ENCODE peak calls at places on chromosomes 11 and 22, in six cellular contexts. One of them, this sample, is unnamed.

GRCh38 chr22:23034621-23035556 is 35.4 kb upstream of the GNAZ start:
- DNase-seq in Peyer's patch: no peak
- DNase-seq in stimulated activated CD4-positive, alpha-beta T cell treated with anti-CD3 and anti-CD28 coated beads, Interleukin-4, amount 100 ng/mL, for 24 hours: no peak
- DNase-seq in DMS153: no peak
- DNase-seq in mesothelial cell of epicardium: no peak
- DNase-seq in COLO829: no peak
- DNase-seq in this sample: no peak

GRCh38 chr22:47322854-47323253 is 560.4 kb downstream of the TBC1D22A start:
- DNase-seq in mesothelial cell of epicardium: no peak
- DNase-seq in DMS153: peak
- DNase-seq in Peyer's patch: no peak
- DNase-seq in COLO829: no peak
- DNase-seq in stimulated activated CD4-positive, alpha-beta T cell treated with anti-CD3 and anti-CD28 coated beads, Interleukin-4, amount 100 ng/mL, for 24 hours: no peak
- DNase-seq in this sample: no peak

GRCh38 chr11:10390375-10390774 is 64.7 kb upstream of the AMPD3 start:
- DNase-seq in mesothelial cell of epicardium: no peak
- DNase-seq in stimulated activated CD4-positive, alpha-beta T cell treated with anti-CD3 and anti-CD28 coated beads, Interleukin-4, amount 100 ng/mL, for 24 hours: no peak
- DNase-seq in DMS153: no peak
- DNase-seq in Peyer's patch: no peak
- DNase-seq in COLO829: no peak
- DNase-seq in this sample: no peak

GRCh38 chr11:118565062-118565461 is 669 bp downstream of the IFT46 start:
- DNase-seq in mesothelial cell of epicardium: no peak
- DNase-seq in DMS153: no peak
- DNase-seq in COLO829: no peak
- DNase-seq in Peyer's patch: no peak
- DNase-seq in stimulated activated CD4-positive, alpha-beta T cell treated with anti-CD3 and anti-CD28 coated beads, Interleukin-4, amount 100 ng/mL, for 24 hours: no peak
- DNase-seq in this sample: no peak

GRCh38 chr22:20431520-20432237 is 5.9 kb downstream of the SCARF2 start:
- DNase-seq in DMS153: no peak
- DNase-seq in COLO829: no peak
- DNase-seq in mesothelial cell of epicardium: no peak
- DNase-seq in Peyer's patch: no peak
- DNase-seq in stimulated activated CD4-positive, alpha-beta T cell treated with anti-CD3 and anti-CD28 coated beads, Interleukin-4, amount 100 ng/mL, for 24 hours: no peak
- DNase-seq in this sample: no peak

GRCh38 chr22:45997077-45997774 is 20.3 kb upstream of the WNT7B start:
- DNase-seq in Peyer's patch: peak
- DNase-seq in DMS153: peak
- DNase-seq in mesothelial cell of epicardium: no peak
- DNase-seq in COLO829: peak
- DNase-seq in stimulated activated CD4-positive, alpha-beta T cell treated with anti-CD3 and anti-CD28 coated beads, Interleukin-4, amount 100 ng/mL, for 24 hours: no peak
- DNase-seq in this sample: peak

GRCh38 chr11:128891912-128892398 is 799 bp downstream of the KCNJ5 start:
- DNase-seq in Peyer's patch: no peak
- DNase-seq in stimulated activated CD4-positive, alpha-beta T cell treated with anti-CD3 and anti-CD28 coated beads, Interleukin-4, amount 100 ng/mL, for 24 hours: no peak
- DNase-seq in mesothelial cell of epicardium: no peak
- DNase-seq in DMS153: no peak
- DNase-seq in COLO829: no peak
- DNase-seq in this sample: no peak

GRCh38 chr11:65870706-65871681 is 1.6 kb downstream of the EFEMP2 start:
- DNase-seq in Peyer's patch: no peak
- DNase-seq in mesothelial cell of epicardium: no peak
- DNase-seq in COLO829: no peak
- DNase-seq in stimulated activated CD4-positive, alpha-beta T cell treated with anti-CD3 and anti-CD28 coated beads, Interleukin-4, amount 100 ng/mL, for 24 hours: no peak
- DNase-seq in DMS153: peak
- DNase-seq in this sample: no peak